ENCODE peak calls at places on chromosomes 1 and 21, in eight cellular contexts. D is left ventricle myocardium inferior; E is CD8-positive, alpha-beta memory T cell; J is adrenal gland; R is right atrium auricular region; O is astrocyte; F is psoas muscle; S is heart right ventricle. I is an unnamed sample. For H3K4me1, the result is how much of the 10 kb centered on the place peaks cover.

GRCh38 chr1:231981675-231982074 is 355.1 kb downstream of the DISC1 start:
- DNase-seq in E (no peak), R (no peak), O (no peak), F (no peak), D (no peak), J (no peak), S (no peak), I (no peak)

GRCh38 chr1:192756314-192756713 is 52.5 kb upstream of the RGS2 start:
- DNase-seq in S (no peak), F (no peak), O (no peak), E (no peak), J (no peak), D (no peak), R (no peak), I (no peak)

GRCh38 chr1:152479792-152480595 is 30.6 kb upstream of the LCE5A start:
- DNase-seq in J (peak), S (no peak), R (no peak), D (peak), F (no peak), E (peak), O (no peak), I (peak)

GRCh38 chr1:34705077-34705476 is 49.8 kb upstream of the GJB5 start:
- DNase-seq in J (no peak), S (no peak), F (no peak), O (no peak), E (no peak), R (no peak), D (no peak), I (no peak)

GRCh38 chr1:115641762-115642167 is at the start of gene VANGL1:
- DNase-seq in R (no peak), E (peak), S (peak), O (peak), J (peak), D (peak), F (peak), I (peak)

GRCh38 chr21:32958288-32958992 is 67.3 kb upstream of the OLIG2 start:
- DNase-seq in F (no peak), D (no peak), O (no peak), E (no peak), R (no peak), J (no peak), S (no peak), I (no peak)

GRCh38 chr1:160367934-160368923 is 1.4 kb downstream of the NHLH1 start:
- DNase-seq in J (no peak), D (no peak), R (peak), S (no peak), F (no peak), O (no peak), E (no peak), I (no peak)

GRCh38 chr1:178501705-178502329 is 5.1 kb upstream of the CLEC20A start:
- DNase-seq in J (peak), F (peak), D (peak), E (peak), R (peak), O (peak), S (peak), I (peak)

GRCh38 chr1:60394436-60394835 is 320.9 kb upstream of the C1orf87 start:
- DNase-seq in F (no peak), O (peak), J (no peak), R (no peak), D (no peak), S (no peak), E (no peak), I (no peak)

GRCh38 chr1:101101362-101101761 is 75.8 kb upstream of the DPH5 start:
- DNase-seq in E (no peak), D (no peak), J (no peak), R (no peak), F (no peak), O (peak), S (no peak), I (no peak)

GRCh38 chr1:239816090-239816812 is 275.4 kb upstream of the FMN2 start:
- DNase-seq in O (peak), J (peak), E (no peak), D (no peak), R (no peak), S (no peak), F (no peak), I (no peak)

GRCh38 chr1:94543893-94544635 is 2.5 kb upstream of the F3 start:
- DNase-seq in J (no peak), D (no peak), F (no peak), E (no peak), O (peak), R (no peak), S (no peak), I (no peak)

GRCh38 chr1:111959436-111959835 is 30.0 kb downstream of the KCND3 start:
- DNase-seq in F (no peak), O (no peak), J (no peak), R (no peak), S (no peak), E (no peak), D (no peak), I (no peak)

GRCh38 chr1:241413386-241413785 is 56.4 kb upstream of the RGS7 start:
- DNase-seq in E (no peak), D (no peak), J (peak), F (no peak), S (no peak), R (no peak), O (peak), I (no peak)

GRCh38 chr1:175221548-175222175 is 29.1 kb upstream of the KIAA0040 start:
- DNase-seq in E (no peak), O (peak), D (peak), R (no peak), S (peak), J (no peak), F (no peak), I (peak)

GRCh38 chr1:214664656-214665433 is 61.9 kb downstream of the CENPF start:
- DNase-seq in S (no peak), O (peak), J (peak), R (no peak), E (no peak), F (no peak), D (no peak), I (no peak)

GRCh38 chr1:223319373-223319772 is 44.6 kb downstream of the SUSD4 start:
- DNase-seq in E (no peak), J (no peak), F (no peak), S (no peak), R (no peak), D (no peak), O (no peak), I (no peak)

GRCh38 chr1:203217139-203217621 is 12.3 kb downstream of the CHIT1 start:
- DNase-seq in J (no peak), F (no peak), O (no peak), D (no peak), E (no peak), S (no peak), R (no peak), I (no peak)

GRCh38 chr1:65820983-65821382 is 28.3 kb downstream of the PDE4B start:
- DNase-seq in O (peak), R (no peak), D (no peak), J (no peak), E (no peak), F (no peak), S (no peak), I (no peak)

GRCh38 chr1:181353526-181353925 is 129.8 kb upstream of the CACNA1E start:
- DNase-seq in D (no peak), J (no peak), E (no peak), S (no peak), R (no peak), F (no peak), O (no peak), I (no peak)

GRCh38 chr1:78101514-78101913 is 55.7 kb downstream of the GIPC2 start:
- DNase-seq in O (peak), E (no peak), F (no peak), J (peak), S (peak), D (no peak), R (no peak), I (peak)

GRCh38 chr1:28718601-28719331 is 18.0 kb upstream of the YTHDF2 start:
- DNase-seq in J (no peak), S (no peak), E (no peak), R (no peak), D (no peak), O (peak), F (no peak), I (no peak)

GRCh38 chr1:38733761-38734160 is 125.8 kb downstream of the RRAGC start:
- DNase-seq in J (no peak), R (no peak), D (no peak), S (no peak), E (no peak), F (no peak), O (no peak), I (no peak)

GRCh38 chr1:25808481-25809244 is 8.7 kb downstream of the SELENON start:
- DNase-seq in S (no peak), J (no peak), F (no peak), O (no peak), E (no peak), D (no peak), R (no peak), I (no peak)

GRCh38 chr1:85148524-85149250 is 52.1 kb downstream of the SYDE2 start:
- DNase-seq in J (no peak), O (peak), E (no peak), R (no peak), F (no peak), D (no peak), S (peak), I (no peak)

GRCh38 chr1:235908742-235909520 is 42.2 kb upstream of the LYST start:
- DNase-seq in O (peak), F (no peak), R (no peak), D (no peak), E (no peak), S (no peak), J (peak), I (no peak)

GRCh38 chr1:180167721-180168467 is 13.2 kb downstream of the QSOX1 start:
- DNase-seq in R (no peak), S (no peak), D (no peak), F (peak), J (peak), O (no peak), E (no peak), I (peak)

GRCh38 chr1:200079576-200079975 is 52.1 kb downstream of the NR5A2 start:
- DNase-seq in O (no peak), D (no peak), R (no peak), F (no peak), J (no peak), S (no peak), E (no peak), I (no peak)

GRCh38 chr21:32412162-32412997 is at the start of gene EVA1C:
- DNase-seq in O (no peak), J (no peak), F (peak), E (peak), D (peak), R (no peak), S (peak), I (peak)

GRCh38 chr1:151897861-151898468 is 11.3 kb downstream of the THEM4 start:
- DNase-seq in E (no peak), J (no peak), O (no peak), R (no peak), S (no peak), D (no peak), F (no peak), I (no peak)

GRCh38 chr21:25929859-25930520 is 195.2 kb downstream of the GABPA start:
- DNase-seq in F (peak), R (no peak), O (peak), S (no peak), D (no peak), E (no peak), J (peak), I (no peak)

DNA sequence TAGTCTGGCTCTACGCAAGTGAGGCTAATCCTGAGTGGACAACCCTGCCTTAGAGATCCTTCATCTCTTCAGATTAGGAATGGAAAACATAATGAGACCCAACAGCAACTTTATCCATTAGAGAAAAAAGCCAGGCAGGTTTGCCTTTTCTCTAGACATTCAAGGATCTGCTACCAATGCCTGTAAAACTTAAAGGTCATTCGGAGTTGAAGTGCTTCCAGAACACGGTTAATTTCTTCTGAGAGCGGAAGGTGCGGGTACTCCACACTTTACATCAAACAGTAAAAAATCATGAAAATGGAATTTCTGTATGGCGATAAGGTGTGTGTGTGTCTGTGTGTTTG is 65.3 kb upstream of the PRKACB start:
- DNase-seq in E (no peak), O (no peak), F (no peak), D (no peak), J (no peak), S (no peak), R (no peak), I (no peak)
- H3K4me1 ChIP-seq in E (under half), O (under half), F (under half), D (under half), J (under half), S (under half), R (under half), I (under half)

GRCh38 chr1:183276386-183276785 is 90.3 kb downstream of the LAMC2 start:
- DNase-seq in D (no peak), R (no peak), F (no peak), O (no peak), E (no peak), S (no peak), J (no peak), I (no peak)

GRCh38 chr1:183272390-183272801 is 86.3 kb downstream of the LAMC2 start:
- DNase-seq in S (no peak), R (no peak), O (peak), F (no peak), E (no peak), D (no peak), J (no peak), I (no peak)

GRCh38 chr1:183275322-183275721 is 89.3 kb downstream of the LAMC2 start:
- DNase-seq in F (no peak), E (no peak), R (peak), S (no peak), O (no peak), D (no peak), J (no peak), I (no peak)

GRCh38 chr1:183273300-183273699 is 87.2 kb downstream of the LAMC2 start:
- DNase-seq in S (no peak), F (no peak), R (no peak), E (no peak), D (no peak), J (no peak), O (peak), I (no peak)

DNA sequence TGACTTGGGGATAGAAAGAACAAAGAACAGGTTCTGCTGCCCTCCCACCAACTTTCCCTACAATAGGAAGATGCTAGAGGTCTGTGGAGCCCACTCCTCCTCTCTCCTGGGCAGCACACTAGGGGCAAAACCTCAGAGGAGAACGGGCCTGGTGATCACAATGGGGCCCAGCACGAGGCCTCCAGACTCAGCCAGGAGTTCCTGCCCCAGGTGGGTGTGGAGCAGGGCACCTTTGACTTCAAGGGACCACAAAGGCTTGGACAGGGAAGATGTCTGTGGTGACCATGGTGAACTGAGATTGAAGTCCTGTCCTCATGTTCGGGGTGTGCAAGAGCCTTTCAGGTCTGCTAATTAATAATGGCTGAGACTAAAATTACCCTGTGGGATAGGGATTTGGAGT is 88.8 kb downstream of the LAMC2 start:
- DNase-seq in F (no peak), D (no peak), E (no peak), O (no peak), S (no peak), J (no peak), R (no peak), I (no peak)
- H3K4me1 ChIP-seq in F (under half), D (under half), E (under half), O (half or more), S (under half), J (under half), R (under half), I (under half)

DNA sequence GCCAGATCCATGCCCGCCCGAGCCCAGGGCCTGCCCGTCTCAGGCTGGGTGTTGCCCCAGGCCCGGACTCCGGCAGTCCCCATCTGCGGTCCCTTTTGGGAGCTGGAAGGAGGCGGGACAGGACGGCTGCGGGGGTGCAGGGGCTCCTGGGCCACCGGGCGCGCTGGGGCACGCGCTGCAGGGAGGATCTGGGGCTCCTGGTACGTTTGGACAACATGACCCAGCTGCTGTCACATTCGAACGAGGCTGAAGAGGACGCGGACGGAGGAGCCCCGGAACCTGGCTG is 6.6 kb upstream of the CALML6 start:
- DNase-seq in E (no peak), S (no peak), F (no peak), D (no peak), J (peak), R (no peak), O (no peak), I (no peak)
- H3K4me1 ChIP-seq in E (under half), S (under half), F (under half), D (under half), J (under half), R (under half), O (under half), I (under half)

DNA sequence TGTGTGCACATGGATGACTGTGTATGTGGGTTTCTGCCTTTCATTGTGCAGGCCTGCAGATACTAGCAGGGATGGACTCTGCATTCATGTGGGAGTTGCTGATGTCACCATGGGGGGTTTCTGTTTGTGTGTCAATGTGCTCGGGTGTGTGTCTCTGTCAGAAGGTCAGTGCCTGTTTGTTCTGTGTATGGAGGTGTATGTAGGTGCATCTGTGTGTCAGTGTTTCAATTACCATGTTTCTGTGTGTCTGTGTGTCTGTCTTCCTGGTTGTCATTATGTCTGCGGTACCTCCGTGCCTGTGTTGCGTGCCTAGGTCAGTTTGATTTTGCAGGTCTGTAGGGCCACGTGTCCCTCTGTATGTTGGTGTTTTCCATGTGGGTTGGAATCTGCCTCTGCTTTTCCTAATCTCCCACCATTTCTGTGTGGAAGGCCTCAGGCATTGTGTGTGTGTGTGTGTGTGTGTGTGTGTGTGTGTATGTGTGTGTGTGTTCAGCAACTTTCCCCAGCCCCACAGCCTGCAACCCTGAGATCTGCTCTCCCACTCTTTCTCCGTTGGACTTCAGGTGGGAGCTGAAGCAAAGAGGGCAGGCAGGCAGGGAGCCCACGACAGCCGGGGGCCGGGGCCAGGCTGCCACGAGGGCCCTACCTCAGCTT is 36.7 kb upstream of the WASF2 start:
- DNase-seq in F (no peak), R (no peak), E (no peak), S (no peak), D (no peak), O (no peak), J (no peak), I (no peak)
- H3K4me1 ChIP-seq in F (half or more), R (under half), E (half or more), S (half or more), D (half or more), O (under half), J (half or more), I (under half)

GRCh38 chr1:183237046-183237445 is 51.0 kb downstream of the LAMC2 start:
- DNase-seq in O (no peak), J (no peak), S (no peak), E (no peak), F (no peak), D (no peak), R (no peak), I (no peak)
- H3K4me1 ChIP-seq in O (under half), J (under half), S (under half), E (under half), F (under half), D (under half), R (under half), I (under half)

DNA sequence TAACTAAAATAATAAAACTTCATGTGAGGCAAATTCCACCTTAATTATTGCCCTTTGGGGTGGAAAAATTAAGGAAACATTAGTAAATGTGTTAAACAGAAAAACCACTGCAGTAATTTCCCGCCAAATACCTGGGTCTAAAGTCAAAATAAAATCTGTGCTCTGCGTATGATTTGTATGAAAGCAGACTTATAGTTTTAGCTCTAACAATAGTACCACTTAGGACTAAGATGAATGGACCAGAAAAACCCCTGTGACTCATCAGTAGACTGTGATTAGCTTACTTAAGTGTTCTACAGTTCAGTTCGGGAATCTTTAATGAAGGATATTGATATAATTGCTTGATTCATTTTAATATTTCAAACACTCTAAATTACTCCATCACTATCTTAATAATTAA is 23.3 kb upstream of the C1orf105 start:
- DNase-seq in O (peak), F (no peak), J (no peak), R (no peak), E (no peak), D (no peak), S (no peak), I (no peak)
- H3K4me1 ChIP-seq in O (under half), F (under half), J (half or more), R (under half), E (half or more), D (half or more), S (half or more), I (under half)